ENCODE peak calls at places on chromosomes 11 and 22, in eight cellular contexts. N is lung, V is neural progenitor cell, B is brain microvascular endothelial cell, W is psoas muscle, X is esophagus squamous epithelium, J is heart right ventricle, Y is colonic mucosa. U is an unnamed sample.

GRCh38 chr11:59221438-59221837 is 8.7 kb upstream of the MPEG1 start:
- DNase-seq in N (no peak), V (no peak), B (peak), Y (no peak), W (no peak), X (no peak), J (no peak), U (no peak)

GRCh38 chr11:129143335-129143734 is 48.8 kb downstream of the ARHGAP32 start:
- DNase-seq in X (no peak), W (peak), V (no peak), Y (peak), B (peak), N (peak), J (peak), U (peak)

GRCh38 chr11:44566559-44566949 is 1.1 kb downstream of the CD82 start:
- DNase-seq in Y (no peak), V (no peak), N (no peak), J (no peak), W (no peak), B (no peak), X (no peak), U (no peak)

GRCh38 chr11:40388097-40388818 is 1071.2 kb downstream of the LRRC4C start:
- DNase-seq in B (no peak), J (no peak), X (no peak), W (no peak), N (no peak), Y (no peak), V (no peak), U (no peak)

GRCh38 chr11:72123117-72123653 is 10.7 kb upstream of the ANAPC15 start:
- DNase-seq in N (no peak), B (no peak), V (no peak), W (no peak), Y (no peak), X (no peak), J (no peak), U (no peak)

GRCh38 chr11:77091146-77091940 is 11.3 kb upstream of the OMP start:
- DNase-seq in V (peak), J (peak), W (peak), N (peak), Y (peak), B (peak), X (no peak), U (peak)

GRCh38 chr11:57336111-57336666 is 497 bp upstream of the SSRP1 start:
- DNase-seq in J (no peak), B (no peak), W (no peak), Y (no peak), V (no peak), N (no peak), X (no peak), U (no peak)

GRCh38 chr11:12480401-12480800 is 103.0 kb downstream of the PARVA start:
- DNase-seq in V (no peak), N (no peak), Y (no peak), X (no peak), B (no peak), W (no peak), J (no peak), U (no peak)

GRCh38 chr11:73145986-73146575 is 4.0 kb upstream of the FCHSD2 start:
- DNase-seq in N (no peak), V (no peak), Y (no peak), J (no peak), X (no peak), B (no peak), W (no peak), U (no peak)

GRCh38 chr22:35475545-35475944 is 65.1 kb upstream of the RASD2 start:
- DNase-seq in B (no peak), Y (no peak), V (no peak), J (no peak), X (no peak), W (no peak), N (no peak), U (no peak)

GRCh38 chr22:35352214-35353111 is 28.4 kb upstream of the HMOX1 start:
- DNase-seq in V (peak), B (no peak), Y (peak), N (peak), W (peak), J (peak), X (peak), U (peak)

GRCh38 chr22:30261134-30261533 is 5.5 kb downstream of the OSM start:
- DNase-seq in X (no peak), N (no peak), Y (no peak), J (no peak), W (no peak), V (no peak), B (no peak), U (no peak)

GRCh38 chr11:21948876-21949275 is 244.0 kb upstream of the ANO5 start:
- DNase-seq in W (no peak), N (no peak), B (no peak), Y (no peak), X (no peak), V (no peak), J (no peak), U (no peak)

GRCh38 chr11:65589444-65590239 is 6.0 kb downstream of the KCNK7 start:
- DNase-seq in N (no peak), V (no peak), J (no peak), W (no peak), X (no peak), B (no peak), Y (no peak), U (no peak)

GRCh38 chr11:28146123-28146751 is 38.0 kb downstream of the METTL15 start:
- DNase-seq in W (no peak), Y (no peak), N (no peak), B (peak), V (peak), X (no peak), J (no peak), U (no peak)
- H3K27ac ChIP-seq in W (no peak), Y (no peak), N (no peak), B (no peak), V (peak), X (no peak), J (no peak), U (no peak)

GRCh38 chr22:50400406-50400805 is 57.3 kb downstream of the PPP6R2 start:
- DNase-seq in W (no peak), X (no peak), V (no peak), B (no peak), N (no peak), Y (no peak), J (no peak), U (no peak)

GRCh38 chr22:50401907-50402306 is 58.8 kb downstream of the PPP6R2 start:
- DNase-seq in X (no peak), W (no peak), Y (no peak), J (no peak), N (no peak), V (no peak), B (no peak), U (no peak)

GRCh38 chr22:50406416-50407170 is 63.5 kb downstream of the PPP6R2 start:
- DNase-seq in B (no peak), Y (no peak), W (no peak), X (no peak), V (no peak), N (no peak), J (no peak), U (no peak)

GRCh38 chr22:50400931-50401330 is 57.8 kb downstream of the PPP6R2 start:
- DNase-seq in B (no peak), V (no peak), X (no peak), Y (no peak), W (no peak), N (no peak), J (no peak), U (no peak)

GRCh38 chr22:50403701-50404101 is 60.6 kb downstream of the PPP6R2 start:
- DNase-seq in B (no peak), X (no peak), N (peak), V (no peak), J (peak), W (peak), Y (peak), U (peak)
- H3K27ac ChIP-seq in B (no peak), X (no peak), N (no peak), V (no peak), J (no peak), W (no peak), Y (no peak), U (peak)

GRCh38 chr11:108278546-108278945 is 55.7 kb downstream of the ATM start:
- DNase-seq in J (peak), N (no peak), W (no peak), V (no peak), Y (no peak), B (no peak), X (no peak), U (no peak)
- H3K27ac ChIP-seq in J (peak), N (no peak), W (no peak), V (peak), Y (no peak), B (no peak), X (no peak), U (peak)

GRCh38 chr22:43658823-43659222 is 153.3 kb downstream of the EFCAB6 start:
- DNase-seq in N (no peak), J (no peak), V (peak), W (no peak), Y (no peak), B (no peak), X (no peak), U (no peak)
- H3K27ac ChIP-seq in N (no peak), J (no peak), V (no peak), W (no peak), Y (no peak), B (no peak), X (no peak), U (no peak)

GRCh38 chr11:10476342-10476741 is 21.3 kb downstream of the AMPD3 start:
- DNase-seq in Y (no peak), X (no peak), N (no peak), W (no peak), B (no peak), J (no peak), V (no peak), U (no peak)
- H3K27ac ChIP-seq in Y (no peak), X (no peak), N (no peak), W (no peak), B (no peak), J (no peak), V (no peak), U (no peak)

DNA sequence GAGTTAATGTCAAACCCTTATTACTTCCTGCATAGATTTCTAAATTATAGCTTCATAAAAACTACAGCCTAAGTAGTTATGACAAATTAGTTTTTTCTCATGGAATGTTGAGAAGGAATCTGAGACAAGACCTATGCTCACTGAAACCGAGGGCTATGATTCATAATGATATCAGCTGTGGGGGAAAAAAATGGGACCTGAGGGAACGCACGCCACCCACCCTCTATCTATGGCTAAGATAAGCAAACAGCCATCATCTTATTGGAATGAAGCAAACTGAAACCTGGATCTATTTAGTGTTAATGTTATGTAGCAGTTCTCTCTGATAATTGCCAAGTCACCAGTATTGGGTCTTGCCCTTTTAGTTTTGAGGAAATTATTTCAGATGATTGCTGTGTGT is 906.9 kb upstream of the RAG2 start:
- DNase-seq in W (no peak), V (no peak), X (no peak), B (peak), N (no peak), J (no peak), Y (no peak), U (no peak)
- H3K27ac ChIP-seq in W (no peak), V (no peak), X (no peak), B (peak), N (no peak), J (no peak), Y (no peak), U (no peak)

DNA sequence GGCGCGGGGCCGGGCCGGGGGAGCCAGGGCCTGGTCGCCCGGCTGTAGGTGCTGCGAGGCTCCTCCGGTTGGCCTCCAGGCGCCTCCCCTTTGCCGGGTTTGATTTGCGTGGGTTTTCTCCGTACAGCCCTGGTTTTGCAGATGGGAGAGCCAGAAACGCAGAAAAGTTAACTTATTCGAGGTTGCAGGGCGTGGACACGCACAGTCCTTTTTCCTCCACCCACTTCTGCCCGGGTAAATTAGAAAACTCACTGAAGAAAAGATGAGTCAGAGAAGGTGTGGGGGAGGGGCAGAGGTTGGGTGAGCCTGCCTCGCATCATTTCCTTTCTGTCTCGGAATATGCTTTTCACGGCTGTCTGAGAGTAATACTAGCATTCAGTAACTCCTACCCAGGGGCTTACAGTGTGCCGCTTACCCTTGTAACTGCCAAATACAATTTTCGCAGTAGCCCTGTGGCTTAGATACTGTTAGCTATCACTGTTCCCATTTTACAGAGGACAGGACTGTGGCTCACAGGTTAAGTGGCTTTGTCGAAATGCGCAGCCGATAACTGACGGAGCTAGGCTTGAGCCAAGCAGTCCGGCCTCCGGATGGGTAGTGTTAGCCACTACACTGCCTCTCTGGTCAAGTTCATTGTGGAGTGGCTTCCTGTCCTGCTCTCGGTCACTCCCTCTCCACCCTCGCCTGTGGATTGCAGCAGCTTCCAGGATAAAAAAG is 811 bp downstream of the FADD start:
- DNase-seq in Y (peak), B (peak), W (peak), N (peak), J (peak), V (peak), X (peak), U (peak)
- H3K27ac ChIP-seq in Y (peak), B (peak), W (peak), N (peak), J (peak), V (no peak), X (peak), U (peak)

GRCh38 chr22:20010307-20011122 is 6.1 kb downstream of the ARVCF start:
- DNase-seq in X (no peak), B (no peak), V (no peak), Y (no peak), J (no peak), N (no peak), W (no peak), U (no peak)
- H3K27ac ChIP-seq in X (no peak), B (no peak), V (no peak), Y (no peak), J (no peak), N (no peak), W (no peak), U (no peak)

GRCh38 chr22:45469573-45470383 is 32.9 kb upstream of the FBLN1 start:
- DNase-seq in V (no peak), W (no peak), N (no peak), B (no peak), Y (no peak), J (no peak), X (no peak), U (no peak)
- H3K27ac ChIP-seq in V (no peak), W (no peak), N (no peak), B (no peak), Y (no peak), J (peak), X (peak), U (no peak)

GRCh38 chr11:83093634-83094033 is 21.9 kb upstream of the RAB30 start:
- DNase-seq in X (no peak), N (no peak), B (no peak), V (no peak), J (no peak), Y (no peak), W (no peak), U (no peak)

GRCh38 chr11:83097671-83098070 is 26.0 kb upstream of the RAB30 start:
- DNase-seq in X (no peak), J (no peak), V (no peak), W (no peak), B (no peak), N (no peak), Y (no peak), U (no peak)

GRCh38 chr11:83088965-83089364 is 17.3 kb upstream of the RAB30 start:
- DNase-seq in Y (no peak), V (no peak), X (no peak), J (no peak), N (no peak), B (no peak), W (no peak), U (no peak)

GRCh38 chr11:83087035-83087434 is 15.3 kb upstream of the RAB30 start:
- DNase-seq in J (no peak), X (no peak), V (no peak), B (no peak), Y (no peak), W (no peak), N (no peak), U (peak)

GRCh38 chr11:83092488-83093384 is 21.0 kb upstream of the RAB30 start:
- DNase-seq in N (no peak), B (no peak), V (no peak), J (no peak), X (no peak), W (peak), Y (peak), U (peak)
- H3K27ac ChIP-seq in N (no peak), B (no peak), V (no peak), J (no peak), X (no peak), W (peak), Y (peak), U (peak)

U was measured in body of pancreas.